ENCODE peak calls at places on chromosomes 5 and 9, in six cellular contexts. N is stomach, L is ACHN, Z is NCI-H524, Q is H7, F is kidney epithelial cell. A is an unnamed sample.

GRCh38 chr5:43301653-43302091 is 11.5 kb downstream of the HMGCS1 start:
- DNase-seq in N (no peak), L (no peak), Z (no peak), Q (no peak), F (no peak), A (no peak)

GRCh38 chr5:54611290-54611951 is 93.9 kb downstream of the SNX18 start:
- DNase-seq in N (no peak), L (no peak), Z (no peak), Q (no peak), F (no peak), A (no peak)

GRCh38 chr5:102421647-102422046 is 77.2 kb downstream of the SLCO6A1 start:
- DNase-seq in N (no peak), L (peak), Z (peak), Q (no peak), F (no peak), A (no peak)

GRCh38 chr5:16410338-16410737 is 55.3 kb downstream of the ZNF622 start:
- DNase-seq in N (no peak), L (no peak), Z (no peak), Q (no peak), F (no peak), A (peak)

GRCh38 chr5:142720561-142721275 is 34.8 kb upstream of the FGF1 start:
- DNase-seq in N (peak), L (no peak), Z (no peak), Q (no peak), F (no peak), A (peak)

GRCh38 chr5:132392411-132392810 is 22.9 kb downstream of the SLC22A5 start:
- DNase-seq in N (no peak), L (no peak), Z (no peak), Q (no peak), F (no peak), A (no peak)

GRCh38 chr5:33074548-33074947 is 363.4 kb downstream of the NPR3 start:
- DNase-seq in N (no peak), L (no peak), Z (no peak), Q (no peak), F (no peak), A (no peak)

GRCh38 chr5:73299665-73300435 is 126.9 kb downstream of the TMEM174 start:
- DNase-seq in N (no peak), L (no peak), Z (no peak), Q (peak), F (no peak), A (no peak)

GRCh38 chr9:77588319-77588937 is 59.7 kb downstream of the GNA14 start:
- DNase-seq in N (no peak), L (peak), Z (no peak), Q (no peak), F (peak), A (no peak)

GRCh38 chr9:2603621-2604020 is 18.0 kb upstream of the VLDLR start:
- DNase-seq in N (no peak), L (no peak), Z (no peak), Q (no peak), F (no peak), A (no peak)

GRCh38 chr9:129139993-129140396 is 28.8 kb downstream of the PTPA start:
- DNase-seq in N (peak), L (peak), Z (peak), Q (peak), F (peak), A (peak)

GRCh38 chr5:65880673-65881072 is 45.7 kb upstream of the ERBIN start:
- DNase-seq in N (no peak), L (no peak), Z (no peak), Q (no peak), F (no peak), A (no peak)

GRCh38 chr9:85600675-85601263 is 141.0 kb downstream of the AGTPBP1 start:
- DNase-seq in N (no peak), L (no peak), Z (no peak), Q (peak), F (no peak), A (no peak)

GRCh38 chr9:35930990-35931389 is 21.7 kb downstream of the SPAAR start:
- DNase-seq in N (no peak), L (no peak), Z (no peak), Q (no peak), F (no peak), A (no peak)

GRCh38 chr5:148937239-148937638 is 110.8 kb downstream of the ADRB2 start:
- DNase-seq in N (no peak), L (no peak), Z (no peak), Q (no peak), F (no peak), A (no peak)

GRCh38 chr9:122116448-122117173 is 23.5 kb upstream of the TTLL11 start:
- DNase-seq in N (no peak), L (no peak), Z (no peak), Q (no peak), F (no peak), A (no peak)

GRCh38 chr9:8857330-8858249 is 1058.0 kb upstream of the DMAC1 start:
- DNase-seq in N (peak), L (peak), Z (peak), Q (peak), F (no peak), A (peak)

GRCh38 chr5:141875795-141876627 is 2.2 kb downstream of the PCDH1 start:
- DNase-seq in N (peak), L (no peak), Z (no peak), Q (peak), F (no peak), A (peak)

A was measured in transverse colon.